ENCODE peak calls at places on chromosomes 2 and 18, in nine cellular contexts. M is K562, U is suprapubic skin, K is breast epithelium, S is IMR-90, L is A549, A is endothelial cell of umbilical vein, O is uterus, C is heart left ventricle. E is an unnamed sample.

GRCh38 chr2:38432827-38433606 is 55.9 kb upstream of the ATL2 start:
- DNase-seq in U (no peak), L (no peak), K (no peak), A (no peak), C (no peak), O (no peak), S (no peak), M (no peak), E (no peak)

GRCh38 chr2:50749226-50749625 is 282.7 kb downstream of the NRXN1 start:
- DNase-seq in O (no peak), S (no peak), A (no peak), L (no peak), K (no peak), C (no peak), M (no peak), U (no peak), E (no peak)

GRCh38 chr18:76451475-76452331 is 43.3 kb downstream of the ZNF516 start:
- DNase-seq in A (peak), S (no peak), M (no peak), U (peak), L (no peak), C (peak), K (peak), O (no peak), E (peak)

GRCh38 chr2:128445533-128445900 is 126.8 kb upstream of the HS6ST1 start:
- DNase-seq in O (no peak), U (peak), M (no peak), L (no peak), C (no peak), A (no peak), K (peak), S (no peak), E (no peak)

GRCh38 chr2:108199726-108200125 is 40.0 kb upstream of the SULT1C3 start:
- DNase-seq in O (no peak), L (no peak), K (no peak), S (peak), C (no peak), U (no peak), M (no peak), A (no peak), E (no peak)

GRCh38 chr2:23545391-23545790 is 160.4 kb downstream of the KLHL29 start:
- DNase-seq in O (no peak), L (peak), C (no peak), M (no peak), S (peak), A (peak), U (no peak), K (no peak), E (no peak)

GRCh38 chr2:135072125-135072997 is 20.3 kb downstream of the RAB3GAP1 start:
- DNase-seq in A (no peak), C (no peak), K (no peak), L (no peak), O (no peak), S (no peak), U (no peak), M (no peak), E (peak)

GRCh38 chr18:12843420-12844346 is 40.4 kb downstream of the PTPN2 start:
- DNase-seq in O (no peak), A (no peak), K (no peak), S (no peak), C (no peak), L (no peak), U (no peak), M (peak), E (peak)

GRCh38 chr18:40046596-40046995 is 1908.4 kb upstream of the PIK3C3 start:
- DNase-seq in A (no peak), S (no peak), C (no peak), U (no peak), L (no peak), O (no peak), K (no peak), M (no peak), E (no peak)

GRCh38 chr18:73879771-73880170 is 267.9 kb downstream of the FBXO15 start:
- DNase-seq in K (no peak), M (no peak), U (no peak), L (no peak), C (no peak), O (no peak), S (peak), A (no peak), E (no peak)

GRCh38 chr2:146124741-146125140 is 1604.8 kb upstream of the ZEB2 start:
- DNase-seq in L (no peak), K (no peak), M (no peak), A (no peak), C (no peak), U (no peak), S (peak), O (no peak), E (no peak)

GRCh38 chr2:28512607-28512965 is 16.7 kb downstream of the PLB1 start:
- DNase-seq in U (no peak), C (no peak), M (no peak), O (no peak), L (no peak), A (no peak), S (no peak), K (no peak), E (no peak)

GRCh38 chr2:238528953-238529781 is 102.4 kb downstream of the ASB1 start:
- DNase-seq in K (no peak), C (no peak), O (no peak), M (no peak), A (no peak), U (no peak), L (peak), S (peak), E (no peak)

GRCh38 chr2:28155627-28156026 is 237.0 kb upstream of the FOSL2 start:
- DNase-seq in S (no peak), U (no peak), L (peak), M (peak), A (no peak), K (no peak), C (no peak), O (no peak), E (peak)

GRCh38 chr2:103977681-103978080 is 876.2 kb upstream of the POU3F3 start:
- DNase-seq in K (no peak), L (no peak), S (no peak), M (no peak), U (no peak), C (no peak), O (no peak), A (no peak), E (no peak)

GRCh38 chr2:213231966-213232365 is 52.3 kb upstream of the SPAG16 start:
- DNase-seq in O (no peak), S (no peak), L (no peak), K (no peak), M (no peak), C (no peak), A (no peak), U (no peak), E (no peak)
- TF ChIP-seq POLR2A in O (no peak), S (no peak), L (no peak), K (no peak), M (no peak), C (no peak), A (no peak), U (no peak), E (no peak)

GRCh38 chr2:167626301-167626700 is 621.1 kb downstream of the STK39 start:
- DNase-seq in K (no peak), O (no peak), C (no peak), M (no peak), L (no peak), U (no peak), S (no peak), A (no peak), E (no peak)
- TF ChIP-seq POLR2A in K (no peak), O (no peak), C (no peak), M (no peak), L (no peak), U (no peak), S (no peak), A (no peak), E (no peak)

GRCh38 chr2:120869659-120870466 is 134.2 kb downstream of the GLI2 start:
- DNase-seq in M (no peak), L (no peak), S (peak), C (no peak), A (no peak), O (no peak), K (no peak), U (no peak), E (no peak)

GRCh38 chr2:120871016-120871635 is 135.5 kb downstream of the GLI2 start:
- DNase-seq in L (no peak), M (no peak), S (no peak), O (no peak), A (no peak), C (no peak), U (no peak), K (no peak), E (no peak)

GRCh38 chr2:120871881-120872620 is 136.4 kb downstream of the GLI2 start:
- DNase-seq in C (no peak), U (no peak), O (no peak), S (no peak), M (no peak), A (no peak), L (no peak), K (no peak), E (no peak)

GRCh38 chr2:120869036-120869435 is 133.4 kb downstream of the GLI2 start:
- DNase-seq in O (no peak), S (no peak), C (no peak), M (no peak), A (no peak), U (no peak), K (no peak), L (no peak), E (no peak)

GRCh38 chr2:120870467-120870788 is 134.8 kb downstream of the GLI2 start:
- DNase-seq in U (no peak), L (no peak), K (no peak), A (no peak), M (no peak), C (no peak), O (no peak), S (no peak), E (no peak)
- TF ChIP-seq POLR2A in U (no peak), L (no peak), K (no peak), A (no peak), M (no peak), C (no peak), O (no peak), S (no peak), E (no peak)

GRCh38 chr2:25879133-25879730 is 945 bp upstream of the ASXL2 start:
- DNase-seq in A (peak), K (no peak), S (peak), U (no peak), O (no peak), M (no peak), L (no peak), C (no peak), E (no peak)

GRCh38 chr2:25877431-25878360 is 591 bp downstream of the ASXL2 start:
- DNase-seq in K (peak), U (peak), O (peak), L (peak), M (peak), A (peak), C (peak), S (peak), E (peak)

GRCh38 chr2:25881759-25882158 is 3.5 kb upstream of the ASXL2 start:
- DNase-seq in O (no peak), L (no peak), M (no peak), U (no peak), K (no peak), A (no peak), C (no peak), S (no peak), E (peak)

GRCh38 chr2:25878361-25879132 is at the start of gene ASXL2:
- DNase-seq in U (peak), C (peak), O (peak), S (peak), M (peak), L (peak), K (peak), A (peak), E (peak)
- TF ChIP-seq POLR2A in U (no peak), C (peak), O (peak), S (peak), M (peak), L (peak), K (peak), A (peak), E (peak)

GRCh38 chr18:58102020-58102419 is 58.0 kb downstream of the NEDD4L start:
- DNase-seq in U (no peak), L (no peak), A (no peak), M (no peak), K (no peak), O (no peak), C (no peak), S (no peak), E (no peak)

GRCh38 chr18:58101291-58101706 is 57.3 kb downstream of the NEDD4L start:
- DNase-seq in L (no peak), U (no peak), K (peak), A (no peak), C (no peak), O (no peak), M (no peak), S (no peak), E (no peak)

GRCh38 chr18:58103339-58103930 is 59.4 kb downstream of the NEDD4L start:
- DNase-seq in A (no peak), K (no peak), O (no peak), S (peak), M (peak), C (no peak), L (no peak), U (no peak), E (no peak)

GRCh38 chr18:58104071-58104470 is 60.0 kb downstream of the NEDD4L start:
- DNase-seq in K (no peak), U (no peak), L (no peak), S (no peak), C (no peak), A (no peak), O (no peak), M (no peak), E (no peak)

GRCh38 chr18:58102875-58103274 is 58.8 kb downstream of the NEDD4L start:
- DNase-seq in K (no peak), L (no peak), M (no peak), C (no peak), U (no peak), S (no peak), O (no peak), A (no peak), E (no peak)
- TF ChIP-seq POLR2A in K (no peak), L (no peak), M (no peak), C (no peak), U (no peak), S (no peak), O (no peak), A (no peak), E (no peak)

GRCh38 chr18:25992566-25992965 is 97.8 kb downstream of the SS18 start:
- DNase-seq in K (no peak), C (no peak), L (no peak), U (no peak), M (no peak), O (no peak), S (no peak), A (no peak), E (no peak)
- TF ChIP-seq POLR2A in K (no peak), C (no peak), L (no peak), U (no peak), M (no peak), O (no peak), S (no peak), A (no peak), E (no peak)

DNA sequence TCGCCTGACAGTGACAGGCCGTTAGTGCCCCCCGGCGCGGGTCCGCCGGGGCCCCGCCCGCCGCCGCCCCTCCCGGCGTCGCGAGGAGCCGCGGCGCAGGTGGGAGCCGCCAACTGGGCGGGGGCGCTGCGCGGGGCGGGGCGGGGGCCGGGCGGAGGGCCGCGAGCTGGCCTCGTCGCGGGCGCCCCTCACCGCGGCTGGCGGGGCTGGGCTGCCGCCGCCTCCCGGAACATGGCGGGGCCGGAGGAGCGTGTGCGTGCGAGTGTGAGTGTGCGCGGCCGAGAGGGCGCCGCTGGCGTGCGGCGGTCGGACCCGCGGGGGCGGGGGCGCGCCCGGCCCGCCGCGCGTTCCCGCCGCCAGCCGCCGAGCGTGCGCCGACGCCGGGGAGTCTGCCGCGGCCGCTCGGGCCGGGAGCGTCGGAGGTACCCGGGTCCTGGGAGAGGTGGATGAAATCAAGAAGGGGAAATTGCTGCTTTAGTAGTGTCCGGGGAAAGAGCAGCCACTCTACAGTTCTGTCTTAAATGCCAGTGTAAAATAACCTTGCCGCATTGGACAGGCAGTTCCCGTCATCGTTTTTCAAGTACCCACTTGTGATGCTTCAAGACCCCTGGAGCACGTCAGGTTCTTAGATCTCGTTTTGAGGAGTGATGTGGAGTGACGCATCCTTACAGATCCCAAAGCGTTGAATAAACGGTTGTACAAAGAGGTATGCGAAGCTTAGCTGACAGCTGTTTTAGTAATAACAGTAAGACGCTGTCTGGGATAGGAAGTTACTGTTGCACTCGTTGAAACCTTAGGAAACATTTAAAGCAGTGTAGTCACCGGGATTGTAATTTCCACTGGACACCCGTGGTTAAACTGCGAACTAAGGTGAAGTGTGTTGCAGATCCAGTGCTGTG is 836 bp downstream of the ANKRD12 start:
- DNase-seq in U (no peak), K (peak), S (peak), M (peak), L (peak), C (peak), A (peak), O (peak), E (peak)
- TF ChIP-seq POLR2A in U (no peak), K (no peak), S (peak), M (no peak), L (peak), C (no peak), A (no peak), O (no peak), E (no peak)

GRCh38 chr18:79680100-79680879 is 687 bp downstream of the CTDP1 start:
- DNase-seq in M (peak), S (peak), O (no peak), U (no peak), L (peak), A (peak), C (no peak), K (peak), E (peak)
- TF ChIP-seq POLR2A in M (no peak), S (no peak), O (no peak), U (no peak), L (no peak), A (no peak), C (no peak), K (no peak), E (no peak)

DNA sequence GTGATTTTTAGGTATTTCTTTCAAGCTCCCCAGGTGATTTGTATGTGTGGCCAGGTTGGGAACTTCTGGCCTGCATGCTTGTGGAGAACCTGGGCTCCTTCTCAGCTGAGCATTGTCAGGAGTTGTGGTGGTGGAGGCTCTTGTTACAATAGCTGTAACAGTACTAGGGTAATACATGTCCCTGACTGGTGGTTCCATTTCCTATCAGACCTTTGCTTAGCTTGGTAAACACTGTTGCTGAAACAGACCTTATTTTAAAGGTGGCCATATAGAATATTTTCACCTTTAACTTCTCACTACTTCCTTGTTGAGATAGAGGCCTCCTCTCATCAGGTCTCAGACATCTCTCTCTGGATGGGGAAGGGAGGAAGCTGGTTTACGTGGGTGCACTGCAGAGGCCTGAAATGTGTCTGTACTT is 79.2 kb downstream of the SETBP1 start:
- DNase-seq in S (no peak), U (no peak), L (no peak), O (no peak), K (no peak), C (no peak), A (no peak), M (no peak), E (no peak)
- TF ChIP-seq POLR2A in S (no peak), U (no peak), L (no peak), O (no peak), K (no peak), C (no peak), A (no peak), M (no peak), E (no peak)

GRCh38 chr18:49849331-49850217 is 36.2 kb upstream of the ACAA2 start:
- DNase-seq in K (peak), U (no peak), L (peak), O (no peak), C (peak), A (peak), S (peak), M (peak), E (no peak)
- TF ChIP-seq POLR2A in K (no peak), U (no peak), L (peak), O (no peak), C (no peak), A (no peak), S (no peak), M (no peak), E (no peak)